ENCODE peak calls at places on chromosomes 5 and 9, in eight cellular contexts. I, R, W, S, Y, K, C and U are unnamed samples.

GRCh38 chr5:171794470-171794869 is 8.9 kb downstream of the SMIM23 start:
- DNase-seq in I (no peak), R (no peak), W (no peak), S (no peak), Y (no peak), K (no peak), C (no peak), U (no peak)

GRCh38 chr5:14017904-14018303 is 73.4 kb upstream of the DNAH5 start:
- DNase-seq in I (no peak), R (no peak), W (no peak), S (no peak), Y (no peak), K (no peak), C (no peak), U (no peak)

GRCh38 chr9:134099123-134099761 is 31.4 kb upstream of the BRD3 start:
- DNase-seq in I (peak), R (peak), W (no peak), S (no peak), Y (peak), K (no peak), C (peak), U (peak)

GRCh38 chr9:27194401-27195091 is 85.5 kb downstream of the TEK start:
- DNase-seq in I (no peak), R (peak), W (no peak), S (peak), Y (no peak), K (no peak), C (no peak), U (peak)

GRCh38 chr9:18770509-18770908 is 262.5 kb downstream of the SAXO1 start:
- DNase-seq in I (no peak), R (no peak), W (no peak), S (no peak), Y (no peak), K (no peak), C (no peak), U (no peak)

GRCh38 chr5:178116406-178116885 is 3.1 kb downstream of the N4BP3 start:
- DNase-seq in I (peak), R (no peak), W (no peak), S (no peak), Y (no peak), K (no peak), C (no peak), U (no peak)

GRCh38 chr5:116572375-116573278 is 2.0 kb downstream of the SEMA6A start:
- DNase-seq in I (no peak), R (peak), W (no peak), S (peak), Y (peak), K (peak), C (peak), U (peak)

GRCh38 chr9:135282001-135282731 is 194.7 kb downstream of the OLFM1 start:
- DNase-seq in I (no peak), R (peak), W (peak), S (no peak), Y (peak), K (peak), C (no peak), U (peak)

GRCh38 chr5:34959323-34959722 is 30.0 kb downstream of the DNAJC21 start:
- DNase-seq in I (no peak), R (peak), W (no peak), S (no peak), Y (no peak), K (no peak), C (no peak), U (peak)

GRCh38 chr5:41057231-41057630 is 13.9 kb downstream of the MROH2B start:
- DNase-seq in I (no peak), R (no peak), W (no peak), S (no peak), Y (no peak), K (no peak), C (no peak), U (no peak)

GRCh38 chr5:91361055-91361701 is 21.9 kb downstream of the ARRDC3 start:
- DNase-seq in I (no peak), R (no peak), W (no peak), S (no peak), Y (no peak), K (no peak), C (no peak), U (no peak)

GRCh38 chr9:68706579-68707201 is 1.6 kb downstream of the PIP5K1B start:
- DNase-seq in I (no peak), R (no peak), W (no peak), S (no peak), Y (no peak), K (no peak), C (peak), U (no peak)

GRCh38 chr9:136975624-136976023 is 1.7 kb upstream of the PTGDS start:
- DNase-seq in I (no peak), R (no peak), W (no peak), S (no peak), Y (no peak), K (peak), C (peak), U (no peak)

GRCh38 chr9:77881111-77881510 is 150.5 kb downstream of the GNAQ start:
- DNase-seq in I (no peak), R (no peak), W (no peak), S (no peak), Y (no peak), K (no peak), C (no peak), U (no peak)

GRCh38 chr9:137689745-137690529 is 71.1 kb downstream of the EHMT1 start:
- DNase-seq in I (no peak), R (peak), W (no peak), S (no peak), Y (no peak), K (no peak), C (no peak), U (peak)